ENCODE peak calls at places on chromosome 17, in four cellular contexts. P is K562, M is WTC11, R is GM12878. J is an unnamed sample.

GRCh38 chr17:27457731-27458523 is 1.7 kb downstream of the KSR1 start:
- DNase-seq in P (peak), M (no peak), R (no peak), J (peak)

GRCh38 chr17:73888875-73889274 is 244.6 kb upstream of the SDK2 start:
- DNase-seq in P (no peak), M (no peak), R (no peak), J (no peak)

GRCh38 chr17:66727634-66728570 is 107.0 kb upstream of the CACNG5 start:
- DNase-seq in P (peak), M (peak), R (no peak), J (peak)

GRCh38 chr17:58242171-58242784 is 3.9 kb downstream of the LPO start:
- DNase-seq in P (no peak), M (peak), R (no peak), J (no peak)

GRCh38 chr17:7191069-7191468 is 11.9 kb upstream of the ASGR1 start:
- DNase-seq in P (no peak), M (no peak), R (no peak), J (no peak)

GRCh38 chr17:35051579-35052239 is 11.8 kb downstream of the RFFL start:
- DNase-seq in P (no peak), M (no peak), R (no peak), J (peak)

GRCh38 chr17:7323731-7324437 is 5.3 kb downstream of the NEURL4 start:
- DNase-seq in P (peak), M (peak), R (no peak), J (no peak)

GRCh38 chr17:4583796-4584124 is 569 bp upstream of the SMTNL2 start:
- DNase-seq in P (no peak), M (peak), R (no peak), J (no peak)

GRCh38 chr17:66276328-66276937 is 26.0 kb upstream of the PRKCA start:
- DNase-seq in P (peak), M (no peak), R (no peak), J (peak)

GRCh38 chr17:56762144-56762543 is 71.6 kb downstream of the C17orf67 start:
- DNase-seq in P (no peak), M (no peak), R (no peak), J (no peak)

GRCh38 chr17:13462161-13462560 is 139.6 kb downstream of the HS3ST3A1 start:
- DNase-seq in P (no peak), M (no peak), R (no peak), J (peak)

GRCh38 chr17:61314368-61315078 is 85.1 kb upstream of the TBX2 start:
- DNase-seq in P (no peak), M (no peak), R (no peak), J (no peak)

GRCh38 chr17:68957944-68958343 is 2.8 kb upstream of the ABCA8 start:
- DNase-seq in P (no peak), M (no peak), R (no peak), J (no peak)

GRCh38 chr17:67051837-67052236 is 7.5 kb downstream of the CACNG1 start:
- DNase-seq in P (no peak), M (no peak), R (no peak), J (no peak)

GRCh38 chr17:64180089-64180488 is 50.1 kb upstream of the ERN1 start:
- DNase-seq in P (no peak), M (no peak), R (no peak), J (no peak)

GRCh38 chr17:75763613-75764416 is 1.2 kb downstream of the GALK1 start:
- DNase-seq in P (no peak), M (no peak), R (no peak), J (peak)

GRCh38 chr17:35694906-35695305 is 36.5 kb upstream of the RASL10B start:
- DNase-seq in P (no peak), M (no peak), R (no peak), J (no peak)

GRCh38 chr17:34116306-34116705 is 138.8 kb upstream of the CCL2 start:
- DNase-seq in P (no peak), M (no peak), R (no peak), J (no peak)

GRCh38 chr17:78360371-78361226 is 722 bp upstream of the SOCS3 start:
- DNase-seq in P (peak), M (peak), R (no peak), J (peak)

GRCh38 chr17:30761058-30761457 is 63.4 kb downstream of the CRLF3 start:
- DNase-seq in P (no peak), M (no peak), R (no peak), J (no peak)

GRCh38 chr17:66720567-66720966 is 114.3 kb upstream of the CACNG5 start:
- DNase-seq in P (no peak), M (no peak), R (no peak), J (no peak)

GRCh38 chr17:22484826-22485225 is 792.5 kb downstream of the KCNJ18 start:
- DNase-seq in P (no peak), M (no peak), R (no peak), J (no peak)

GRCh38 chr17:67637901-67638641 is 79.7 kb upstream of the NOL11 start:
- DNase-seq in P (no peak), M (no peak), R (no peak), J (no peak)

GRCh38 chr17:9874722-9875121 is 30.3 kb downstream of the RCVRN start:
- DNase-seq in P (no peak), M (no peak), R (no peak), J (no peak)

GRCh38 chr17:67746704-67747571 is 29.2 kb downstream of the NOL11 start:
- DNase-seq in P (no peak), M (no peak), R (no peak), J (no peak)

GRCh38 chr17:1011760-1012735 is 15.1 kb downstream of the TIMM22 start:
- DNase-seq in P (no peak), M (no peak), R (no peak), J (no peak)

GRCh38 chr17:29344201-29344856 is 45.8 kb upstream of the TAOK1 start:
- DNase-seq in P (no peak), M (no peak), R (no peak), J (no peak)

DNA sequence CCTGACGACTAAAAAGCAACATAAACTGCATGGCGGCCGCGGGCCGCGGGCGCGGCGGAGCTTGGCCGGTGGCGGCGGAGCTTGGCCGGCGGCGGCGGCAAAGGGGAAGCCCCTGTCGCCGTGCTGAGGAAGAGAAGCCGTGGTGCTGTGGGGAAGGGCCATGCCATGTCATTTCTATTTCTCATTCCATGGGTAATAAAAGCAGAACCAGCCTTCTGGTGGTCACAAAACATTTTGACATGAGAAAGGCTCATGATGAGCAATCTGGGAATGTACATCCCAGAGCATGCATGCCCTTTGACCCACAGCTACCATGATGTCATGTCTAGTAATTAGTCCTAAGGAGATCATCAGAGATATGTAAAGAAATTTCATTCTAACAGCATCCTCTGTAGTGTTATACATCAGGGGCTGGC is 23.9 kb upstream of the HEATR6 start:
- DNase-seq in P (peak), M (no peak), R (no peak), J (no peak)
- TF ChIP-seq ETV6 in P (no peak), M (no peak), R (no peak), J (no peak)

GRCh38 chr17:80028030-80028429 is 7.6 kb downstream of the TBC1D16 start:
- DNase-seq in P (no peak), M (no peak), R (no peak), J (no peak)

GRCh38 chr17:80031691-80032480 is 3.8 kb downstream of the TBC1D16 start:
- DNase-seq in P (no peak), M (no peak), R (no peak), J (no peak)

GRCh38 chr17:80030730-80031410 is 4.8 kb downstream of the TBC1D16 start:
- DNase-seq in P (no peak), M (no peak), R (no peak), J (no peak)

GRCh38 chr17:80027043-80027435 is 8.6 kb downstream of the TBC1D16 start:
- DNase-seq in P (no peak), M (no peak), R (no peak), J (no peak)

DNA sequence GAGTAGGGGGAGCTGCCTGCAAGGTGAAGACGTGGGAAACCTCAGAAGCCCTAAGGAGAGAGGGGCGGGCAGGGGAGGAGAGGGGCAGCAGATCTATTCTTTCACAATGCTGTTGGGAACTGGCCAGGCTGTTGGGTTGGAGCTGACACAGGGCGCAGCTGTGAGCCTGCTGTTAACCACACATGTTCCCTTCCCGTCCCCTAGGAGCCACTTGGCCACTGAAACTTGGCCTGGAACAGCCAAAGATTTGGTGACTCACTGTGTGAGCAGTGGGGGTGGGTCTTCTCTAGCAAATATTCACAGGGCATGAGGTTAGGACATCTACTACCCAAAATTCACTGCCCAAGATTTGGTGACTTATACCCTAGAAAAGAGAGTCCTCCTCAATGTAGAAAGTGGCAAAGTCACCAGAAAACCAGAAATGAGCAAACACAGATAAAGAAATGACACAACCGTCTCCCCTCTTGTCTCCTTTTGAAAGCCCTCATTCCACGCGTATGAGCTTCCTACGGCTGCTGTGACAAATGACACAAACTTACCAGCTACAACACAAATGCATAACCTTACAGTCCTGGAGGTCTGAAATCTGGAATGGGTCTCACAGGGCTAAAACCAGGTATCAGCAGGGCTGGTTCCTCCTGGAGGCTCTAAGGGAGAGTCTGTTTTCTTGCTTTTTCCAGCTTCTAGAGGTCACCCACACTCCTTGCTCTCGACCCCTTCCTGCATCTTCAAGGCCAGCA is 6.3 kb downstream of the TBC1D16 start:
- DNase-seq in P (no peak), M (no peak), R (no peak), J (no peak)
- TF ChIP-seq ETV6 in P (no peak), M (no peak), R (no peak), J (no peak)

DNA sequence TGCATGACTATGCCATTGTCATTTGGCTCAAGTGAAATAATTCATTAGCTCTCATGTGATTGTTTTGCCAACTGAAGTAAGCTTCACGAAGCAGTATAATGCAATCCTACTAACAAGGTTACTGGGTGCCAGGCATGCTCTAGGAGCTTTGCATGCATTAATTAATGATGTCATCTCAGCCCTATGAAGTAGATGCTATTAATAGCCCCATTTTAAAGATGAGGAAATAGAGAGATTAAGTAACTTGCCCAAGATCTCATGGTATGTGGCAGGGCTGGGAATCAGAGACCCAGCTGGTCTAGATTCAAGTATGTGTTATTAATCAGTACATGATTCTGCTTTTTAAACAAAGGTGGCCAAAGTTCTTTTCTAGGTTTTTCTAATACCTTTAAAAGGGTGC is 14.1 kb downstream of the KRT39 start:
- DNase-seq in P (no peak), M (no peak), R (no peak), J (no peak)
- TF ChIP-seq ETV6 in P (no peak), M (no peak), R (no peak), J (no peak)

GRCh38 chr17:8599351-8600011 is 31.0 kb downstream of the MYH10 start:
- DNase-seq in P (no peak), M (no peak), R (no peak), J (no peak)

GRCh38 chr17:8606415-8606814 is 24.1 kb downstream of the MYH10 start:
- DNase-seq in P (no peak), M (no peak), R (no peak), J (no peak)

GRCh38 chr17:8608001-8608400 is 22.5 kb downstream of the MYH10 start:
- DNase-seq in P (no peak), M (no peak), R (no peak), J (no peak)

GRCh38 chr17:8598913-8599312 is 31.6 kb downstream of the MYH10 start:
- DNase-seq in P (no peak), M (no peak), R (no peak), J (no peak)

DNA sequence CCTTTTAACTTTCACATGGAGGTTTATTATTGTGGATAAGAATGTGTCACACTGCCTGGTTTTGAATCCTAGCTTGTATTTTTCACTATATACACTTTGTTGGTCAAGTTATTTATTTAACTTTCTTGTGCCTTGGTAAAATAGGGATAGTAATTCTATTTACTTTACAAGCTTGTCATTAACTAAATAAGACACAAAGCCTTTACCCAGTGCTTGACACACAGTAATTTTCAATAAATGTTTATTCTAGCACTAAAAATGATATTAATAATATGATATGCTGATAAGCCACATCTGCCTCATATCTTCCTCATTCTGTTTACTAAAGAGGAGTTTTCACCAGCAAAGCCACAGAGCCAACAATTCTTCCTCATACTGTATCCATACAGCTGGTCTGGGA is 27.8 kb downstream of the MYH10 start:
- DNase-seq in P (no peak), M (no peak), R (no peak), J (no peak)
- TF ChIP-seq ETV6 in P (no peak), M (no peak), R (no peak), J (no peak)

GRCh38 chr17:2190014-2190413 is 113.6 kb downstream of the SMG6 start:
- DNase-seq in P (no peak), M (no peak), R (no peak), J (no peak)

GRCh38 chr17:2191785-2192184 is 111.8 kb downstream of the SMG6 start:
- DNase-seq in P (no peak), M (no peak), R (no peak), J (no peak)

GRCh38 chr17:2191227-2191626 is 112.4 kb downstream of the SMG6 start:
- DNase-seq in P (no peak), M (no peak), R (no peak), J (no peak)

GRCh38 chr17:2194778-2195417 is 108.7 kb downstream of the SMG6 start:
- DNase-seq in P (no peak), M (peak), R (no peak), J (no peak)

DNA sequence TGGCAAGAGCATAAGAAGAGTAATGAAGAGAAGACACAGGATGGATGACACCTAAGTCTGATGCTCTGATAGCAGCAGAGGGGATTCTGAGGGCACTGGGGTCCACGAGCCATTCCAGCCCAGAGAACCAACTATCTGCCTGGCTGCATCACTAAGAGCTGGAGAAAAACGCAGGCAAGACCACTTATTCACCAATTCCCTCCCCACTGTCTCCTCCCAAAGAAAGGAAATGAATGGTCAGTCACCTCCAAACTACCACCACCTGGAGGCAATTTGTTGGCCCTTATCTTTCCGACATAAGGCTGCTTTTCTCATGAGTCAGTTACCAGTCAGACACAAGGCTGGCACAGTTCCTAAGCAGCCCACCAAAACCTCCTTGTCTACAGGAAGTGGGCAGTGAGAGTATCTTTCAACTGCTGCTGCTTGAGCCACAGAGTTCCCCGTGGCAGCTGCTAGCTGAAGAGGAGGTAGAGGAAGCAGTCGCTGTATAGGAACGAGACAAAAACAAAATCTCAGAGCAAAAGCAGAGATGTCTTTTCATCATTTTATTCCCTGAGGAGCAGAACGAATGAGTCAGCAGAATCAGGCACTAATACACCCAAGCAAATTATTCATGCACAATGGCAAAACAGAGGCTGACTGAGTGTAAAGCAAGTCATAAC is 111.1 kb downstream of the SMG6 start:
- DNase-seq in P (peak), M (no peak), R (peak), J (no peak)
- TF ChIP-seq ETV6 in P (no peak), M (no peak), R (no peak), J (no peak)

GRCh38 chr17:60167095-60167741 is 17.4 kb downstream of the CA4 start:
- DNase-seq in P (no peak), M (no peak), R (no peak), J (no peak)

GRCh38 chr17:60164164-60164563 is 14.4 kb downstream of the CA4 start:
- DNase-seq in P (no peak), M (no peak), R (no peak), J (no peak)

GRCh38 chr17:60164697-60165096 is 14.9 kb downstream of the CA4 start:
- DNase-seq in P (no peak), M (no peak), R (no peak), J (no peak)

GRCh38 chr17:60165223-60165622 is 15.4 kb downstream of the CA4 start:
- DNase-seq in P (no peak), M (no peak), R (no peak), J (no peak)

GRCh38 chr17:60165976-60166375 is 16.2 kb downstream of the CA4 start:
- DNase-seq in P (no peak), M (no peak), R (no peak), J (no peak)
- TF ChIP-seq ETV6 in P (no peak), M (no peak), R (no peak), J (no peak)

DNA sequence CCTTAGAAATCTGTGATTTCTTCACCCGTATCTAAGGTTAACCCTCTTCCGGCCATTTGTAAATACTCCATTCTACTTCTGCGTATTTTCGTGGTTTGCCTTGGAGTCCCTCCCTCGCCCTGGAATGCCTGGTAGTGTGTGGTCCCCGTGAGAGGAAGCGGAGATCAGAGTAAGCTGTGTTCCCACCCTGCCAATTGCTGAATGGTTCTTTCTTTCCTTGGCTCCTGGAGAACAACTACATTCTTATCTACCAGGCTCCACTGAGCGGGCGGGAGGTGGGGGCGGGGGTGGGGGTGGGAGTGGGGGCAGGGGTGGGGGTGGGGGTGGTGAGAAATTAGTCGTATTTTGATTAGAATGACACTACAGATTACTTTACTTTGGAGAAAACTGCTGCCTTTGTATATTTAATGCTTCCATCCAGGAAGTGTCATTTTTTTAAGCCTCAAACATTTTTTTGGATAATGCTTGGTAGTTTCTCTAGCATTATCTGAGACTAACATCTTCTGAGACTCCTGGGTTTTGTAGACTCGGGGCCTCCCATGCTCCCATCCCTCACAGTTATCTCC is 20.9 kb upstream of the FASN start:
- DNase-seq in P (peak), M (no peak), R (no peak), J (peak)
- TF ChIP-seq ETV6 in P (no peak), M (no peak), R (no peak), J (no peak)

J was measured in HepG2.